ENCODE peak calls at places on chromosomes 12 and 14, in four cellular contexts. One of them, this sample, is unnamed.

GRCh38 chr12:27347779-27348178 is 15.1 kb downstream of the BMAL2 start:
- DNase-seq in A549: no peak
- DNase-seq in adrenal gland: no peak
- DNase-seq in body of pancreas: no peak
- DNase-seq in this sample: no peak

GRCh38 chr12:130132831-130133635 is 29.2 kb upstream of the FZD10 start:
- DNase-seq in A549: no peak
- DNase-seq in adrenal gland: no peak
- DNase-seq in body of pancreas: no peak
- DNase-seq in this sample: no peak

GRCh38 chr14:54738009-54738408 is 164.6 kb downstream of the GCH1 start:
- DNase-seq in A549: no peak
- DNase-seq in adrenal gland: no peak
- DNase-seq in body of pancreas: no peak
- DNase-seq in this sample: no peak

GRCh38 chr14:44108601-44109000 is 398.5 kb downstream of the FSCB start:
- DNase-seq in A549: no peak
- DNase-seq in adrenal gland: no peak
- DNase-seq in body of pancreas: no peak
- DNase-seq in this sample: no peak

GRCh38 chr12:90940872-90941499 is 14.0 kb downstream of the CCER1 start:
- DNase-seq in A549: peak
- DNase-seq in adrenal gland: no peak
- DNase-seq in body of pancreas: no peak
- DNase-seq in this sample: peak

GRCh38 chr12:80033457-80033856 is 65.9 kb upstream of the OTOGL start:
- DNase-seq in A549: peak
- DNase-seq in adrenal gland: no peak
- DNase-seq in body of pancreas: no peak
- DNase-seq in this sample: peak

GRCh38 chr14:22159968-22160367 is 429.1 kb downstream of the DAD1 start:
- DNase-seq in A549: no peak
- DNase-seq in adrenal gland: no peak
- DNase-seq in body of pancreas: no peak
- DNase-seq in this sample: no peak

GRCh38 chr12:94941440-94941862 is 62.0 kb downstream of the NDUFA12 start:
- DNase-seq in A549: peak
- DNase-seq in adrenal gland: peak
- DNase-seq in body of pancreas: peak
- DNase-seq in this sample: peak

GRCh38 chr12:41888285-41888684 is 256.4 kb downstream of the GXYLT1 start:
- DNase-seq in A549: no peak
- DNase-seq in adrenal gland: no peak
- DNase-seq in body of pancreas: no peak
- DNase-seq in this sample: no peak

GRCh38 chr14:87888136-87888999 is 104.6 kb downstream of the GALC start:
- DNase-seq in A549: peak
- DNase-seq in adrenal gland: peak
- DNase-seq in body of pancreas: peak
- DNase-seq in this sample: no peak

GRCh38 chr14:62957562-62957961 is 87.7 kb downstream of the KCNH5 start:
- DNase-seq in A549: no peak
- DNase-seq in adrenal gland: no peak
- DNase-seq in body of pancreas: no peak
- DNase-seq in this sample: peak

GRCh38 chr14:24437020-24437735 is 5.4 kb downstream of the SDR39U1 start:
- DNase-seq in A549: no peak
- DNase-seq in adrenal gland: no peak
- DNase-seq in body of pancreas: no peak
- DNase-seq in this sample: no peak

GRCh38 chr14:24312736-24313507 is 1.6 kb downstream of the LTB4R start:
- DNase-seq in A549: no peak
- DNase-seq in adrenal gland: peak
- DNase-seq in body of pancreas: no peak
- DNase-seq in this sample: no peak

GRCh38 chr12:29743801-29744200 is 39.9 kb downstream of the TMTC1 start:
- DNase-seq in A549: no peak
- DNase-seq in adrenal gland: no peak
- DNase-seq in body of pancreas: no peak
- DNase-seq in this sample: no peak

GRCh38 chr12:131917139-131917710 is 11.9 kb upstream of the PUS1 start:
- DNase-seq in A549: no peak
- DNase-seq in adrenal gland: no peak
- DNase-seq in body of pancreas: peak
- DNase-seq in this sample: no peak

GRCh38 chr12:91620949-91621348 is 438.3 kb upstream of the DCN start:
- DNase-seq in A549: no peak
- DNase-seq in adrenal gland: no peak
- DNase-seq in body of pancreas: peak
- DNase-seq in this sample: no peak

GRCh38 chr12:130128764-130129735 is 33.2 kb upstream of the FZD10 start:
- DNase-seq in A549: no peak
- DNase-seq in adrenal gland: peak
- DNase-seq in body of pancreas: no peak
- DNase-seq in this sample: no peak

GRCh38 chr14:103103461-103104388 is 9.2 kb downstream of the EXOC3L4 start:
- DNase-seq in A549: peak
- DNase-seq in adrenal gland: no peak
- DNase-seq in body of pancreas: peak
- DNase-seq in this sample: no peak

GRCh38 chr14:99509871-99510555 is 28.8 kb downstream of the CCNK start:
- DNase-seq in A549: no peak
- DNase-seq in adrenal gland: peak
- DNase-seq in body of pancreas: no peak
- DNase-seq in this sample: no peak

GRCh38 chr14:105912641-105913180 is 386.3 kb downstream of the TMEM121 start:
- DNase-seq in A549: no peak
- DNase-seq in adrenal gland: no peak
- DNase-seq in body of pancreas: no peak
- DNase-seq in this sample: no peak
- TF ChIP-seq CTCF in A549: no peak
- TF ChIP-seq CTCF in adrenal gland: no peak
- TF ChIP-seq CTCF in body of pancreas: no peak
- TF ChIP-seq CTCF in this sample: no peak

GRCh38 chr12:49809369-49810158 is 18.6 kb downstream of the NCKAP5L start:
- DNase-seq in A549: no peak
- DNase-seq in adrenal gland: no peak
- DNase-seq in body of pancreas: no peak
- DNase-seq in this sample: no peak
- H3K4me3 ChIP-seq in A549: no peak
- H3K4me3 ChIP-seq in adrenal gland: no peak
- H3K4me3 ChIP-seq in body of pancreas: no peak
- H3K4me3 ChIP-seq in this sample: no peak

GRCh38 chr12:497501-498160 is 37.9 kb downstream of the B4GALNT3 start:
- DNase-seq in A549: no peak
- DNase-seq in adrenal gland: no peak
- DNase-seq in body of pancreas: no peak
- DNase-seq in this sample: no peak

GRCh38 chr12:496736-497135 is 37.0 kb downstream of the B4GALNT3 start:
- DNase-seq in A549: no peak
- DNase-seq in adrenal gland: no peak
- DNase-seq in body of pancreas: no peak
- DNase-seq in this sample: no peak

GRCh38 chr12:501722-502447 is 42.1 kb downstream of the B4GALNT3 start:
- DNase-seq in A549: no peak
- DNase-seq in adrenal gland: no peak
- DNase-seq in body of pancreas: peak
- DNase-seq in this sample: no peak

GRCh38 chr12:503111-503761 is 43.5 kb downstream of the B4GALNT3 start:
- DNase-seq in A549: no peak
- DNase-seq in adrenal gland: no peak
- DNase-seq in body of pancreas: peak
- DNase-seq in this sample: no peak

DNA sequence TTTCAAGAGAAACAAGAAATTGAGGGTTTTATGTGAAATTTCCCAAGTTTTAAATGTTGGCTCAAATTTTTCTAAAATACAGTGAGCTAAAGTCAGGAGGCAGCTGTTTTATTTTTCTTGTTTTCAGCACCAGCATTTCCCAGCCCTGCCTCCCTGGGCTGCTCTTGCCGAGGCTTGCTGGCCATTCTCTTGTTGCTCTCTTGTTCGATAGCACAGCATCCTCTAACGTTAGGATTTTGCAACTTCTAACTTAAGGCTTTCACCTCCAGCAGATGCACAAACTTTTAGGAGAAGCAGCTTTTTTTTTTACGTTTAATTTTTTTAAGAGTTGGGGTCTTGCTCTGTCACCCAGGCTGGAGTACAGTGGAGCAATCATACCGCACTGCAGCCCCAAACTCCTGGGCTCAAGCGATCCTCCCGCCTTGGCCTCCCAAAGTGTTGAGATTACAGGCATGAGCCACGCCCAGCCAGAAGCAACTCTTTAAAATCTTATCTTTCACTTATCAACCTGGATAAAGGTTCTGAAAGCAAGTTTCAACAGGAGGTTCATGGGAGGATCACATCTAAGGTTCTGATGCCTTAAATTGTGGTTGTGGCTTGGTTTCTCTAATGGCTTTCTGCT is 40.2 kb downstream of the B4GALNT3 start:
- DNase-seq in A549: no peak
- DNase-seq in adrenal gland: no peak
- DNase-seq in body of pancreas: no peak
- DNase-seq in this sample: no peak
- TF ChIP-seq CTCF in A549: no peak
- TF ChIP-seq CTCF in adrenal gland: no peak
- TF ChIP-seq CTCF in body of pancreas: no peak
- TF ChIP-seq CTCF in this sample: no peak

DNA sequence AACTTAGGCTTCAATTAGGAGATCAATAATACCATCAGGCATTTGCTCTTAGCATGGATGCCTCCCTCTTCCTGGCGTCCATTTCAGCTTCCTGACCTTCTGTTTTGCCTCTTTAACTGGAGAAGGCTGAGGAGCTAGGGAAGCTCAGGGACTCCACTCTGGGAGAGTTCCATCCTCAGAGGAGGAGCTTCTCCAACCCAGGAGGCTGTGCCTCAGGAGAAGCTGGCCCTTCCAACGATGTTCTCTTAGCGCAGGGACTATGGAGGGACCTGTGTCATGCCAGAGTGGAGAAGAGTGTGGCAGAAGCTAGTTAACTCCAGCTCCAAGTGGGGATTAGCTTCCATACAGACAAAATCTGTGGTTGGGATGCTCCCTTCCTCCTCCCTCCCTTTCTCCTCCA is 58.0 kb downstream of the KCNA5 start:
- DNase-seq in A549: no peak
- DNase-seq in adrenal gland: no peak
- DNase-seq in body of pancreas: no peak
- DNase-seq in this sample: no peak
- H3K4me3 ChIP-seq in A549: no peak
- H3K4me3 ChIP-seq in adrenal gland: no peak
- H3K4me3 ChIP-seq in body of pancreas: no peak
- H3K4me3 ChIP-seq in this sample: no peak

GRCh38 chr12:105104762-105105161 is 2.8 kb upstream of the WASHC4 start:
- DNase-seq in A549: no peak
- DNase-seq in adrenal gland: no peak
- DNase-seq in body of pancreas: no peak
- DNase-seq in this sample: no peak

GRCh38 chr12:105099355-105099754 is 8.2 kb upstream of the WASHC4 start:
- DNase-seq in A549: no peak
- DNase-seq in adrenal gland: no peak
- DNase-seq in body of pancreas: no peak
- DNase-seq in this sample: no peak

GRCh38 chr12:105102673-105103072 is 4.9 kb upstream of the WASHC4 start:
- DNase-seq in A549: no peak
- DNase-seq in adrenal gland: no peak
- DNase-seq in body of pancreas: no peak
- DNase-seq in this sample: no peak

GRCh38 chr12:105100207-105100985 is 7.1 kb upstream of the WASHC4 start:
- DNase-seq in A549: peak
- DNase-seq in adrenal gland: no peak
- DNase-seq in body of pancreas: no peak
- DNase-seq in this sample: no peak

GRCh38 chr12:105100998-105101397 is 6.5 kb upstream of the WASHC4 start:
- DNase-seq in A549: no peak
- DNase-seq in adrenal gland: no peak
- DNase-seq in body of pancreas: no peak
- DNase-seq in this sample: no peak
- TF ChIP-seq CTCF in A549: peak
- TF ChIP-seq CTCF in adrenal gland: no peak
- TF ChIP-seq CTCF in body of pancreas: no peak
- TF ChIP-seq CTCF in this sample: peak

GRCh38 chr14:73976150-73976549 is 26.0 kb downstream of the COQ6 start:
- DNase-seq in A549: no peak
- DNase-seq in adrenal gland: no peak
- DNase-seq in body of pancreas: no peak
- DNase-seq in this sample: no peak

GRCh38 chr14:73977896-73978295 is 27.8 kb downstream of the COQ6 start:
- DNase-seq in A549: no peak
- DNase-seq in adrenal gland: no peak
- DNase-seq in body of pancreas: no peak
- DNase-seq in this sample: no peak

DNA sequence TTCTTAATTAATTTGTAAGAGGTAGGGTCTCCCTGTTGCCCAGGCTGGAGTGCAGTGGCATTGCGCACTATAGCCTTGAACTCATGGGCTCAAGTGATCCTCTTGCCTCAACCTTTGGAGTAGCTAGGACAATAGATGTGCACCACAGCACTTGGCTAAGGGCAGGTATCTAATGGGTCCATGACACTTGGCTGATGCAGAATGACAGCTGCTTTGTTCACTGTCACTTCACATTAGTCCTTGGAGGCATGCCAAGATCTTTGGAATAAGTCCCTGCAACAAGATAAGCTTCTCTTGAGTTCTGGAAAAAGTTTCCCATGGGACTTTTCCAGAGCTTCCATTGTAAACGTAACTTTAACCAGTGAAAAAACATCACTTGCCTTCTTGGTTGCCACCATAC is 23.4 kb downstream of the COQ6 start:
- DNase-seq in A549: no peak
- DNase-seq in adrenal gland: no peak
- DNase-seq in body of pancreas: no peak
- DNase-seq in this sample: no peak
- H3K4me3 ChIP-seq in A549: no peak
- H3K4me3 ChIP-seq in adrenal gland: no peak
- H3K4me3 ChIP-seq in body of pancreas: no peak
- H3K4me3 ChIP-seq in this sample: no peak

GRCh38 chr12:121223947-121224285 is 14.0 kb downstream of the P2RX4 start:
- DNase-seq in A549: no peak
- DNase-seq in adrenal gland: no peak
- DNase-seq in body of pancreas: no peak
- DNase-seq in this sample: no peak
- TF ChIP-seq CTCF in A549: no peak
- TF ChIP-seq CTCF in adrenal gland: no peak
- TF ChIP-seq CTCF in body of pancreas: no peak
- TF ChIP-seq CTCF in this sample: no peak

This sample was measured in AG09309.